ENCODE peak calls at places on chromosomes 11 and 22, in eight cellular contexts. N, D, G, U, V, W, R and O are unnamed samples.

GRCh38 chr11:9047986-9048522 is 43.3 kb downstream of the SCUBE2 start:
- DNase-seq in N (peak; percentile 31), D (no peak), G (no peak), U (no peak), V (no peak), W (no peak), R (peak; percentile 75), O (no peak)

GRCh38 chr22:48744967-48745841 is 1082.5 kb downstream of the BRD1 start:
- DNase-seq in N (no peak), D (no peak), G (no peak), U (no peak), V (no peak), W (no peak), R (no peak), O (peak; percentile 24)

GRCh38 chr11:68159161-68159560 is 38.0 kb upstream of the CHKA start:
- DNase-seq in N (peak; percentile 68), D (no peak), G (no peak), U (no peak), V (no peak), W (no peak), R (no peak), O (no peak)

GRCh38 chr11:116778556-116778955 is 5.8 kb upstream of the BUD13 start:
- DNase-seq in N (no peak), D (no peak), G (no peak), U (no peak), V (no peak), W (no peak), R (no peak), O (no peak)

GRCh38 chr11:96317985-96318384 is 25.0 kb downstream of the MAML2 start:
- DNase-seq in N (no peak), D (no peak), G (no peak), U (no peak), V (no peak), W (no peak), R (no peak), O (no peak)

GRCh38 chr11:6259638-6260019 is at the start of gene CCKBR:
- DNase-seq in N (peak; percentile 80), D (peak; percentile 33), G (no peak), U (no peak), V (peak; percentile 15), W (no peak), R (no peak), O (peak; percentile 51)

GRCh38 chr11:32529994-32530588 is 53.5 kb upstream of the EIF3M start:
- DNase-seq in N (no peak), D (no peak), G (no peak), U (no peak), V (no peak), W (no peak), R (no peak), O (no peak)

GRCh38 chr22:26884921-26885320 is 227.5 kb downstream of the MIAT start:
- DNase-seq in N (no peak), D (no peak), G (no peak), U (no peak), V (no peak), W (no peak), R (no peak), O (no peak)

GRCh38 chr22:39242389-39242808 is 2.4 kb downstream of the PDGFB start:
- DNase-seq in N (peak; percentile 72), D (no peak), G (no peak), U (no peak), V (no peak), W (no peak), R (no peak), O (peak; percentile 27)

GRCh38 chr11:108669711-108670110 is 4.8 kb downstream of the DDX10 start:
- DNase-seq in N (no peak), D (no peak), G (no peak), U (no peak), V (no peak), W (no peak), R (no peak), O (no peak)

GRCh38 chr11:82631722-82632630 is 101.7 kb downstream of the FAM181B start:
- DNase-seq in N (no peak), D (no peak), G (no peak), U (peak; percentile 26), V (no peak), W (no peak), R (no peak), O (no peak)

GRCh38 chr11:70743941-70744351 is 345.6 kb downstream of the CTTN start:
- DNase-seq in N (no peak), D (no peak), G (no peak), U (no peak), V (no peak), W (no peak), R (no peak), O (no peak)

GRCh38 chr11:19934828-19935259 is 222.2 kb downstream of the NAV2 start:
- DNase-seq in N (no peak), D (no peak), G (no peak), U (no peak), V (no peak), W (no peak), R (peak; percentile 68), O (no peak)

GRCh38 chr11:120492486-120492885 is 19.1 kb upstream of the GRIK4 start:
- DNase-seq in N (no peak), D (no peak), G (no peak), U (no peak), V (no peak), W (no peak), R (no peak), O (no peak)

DNA sequence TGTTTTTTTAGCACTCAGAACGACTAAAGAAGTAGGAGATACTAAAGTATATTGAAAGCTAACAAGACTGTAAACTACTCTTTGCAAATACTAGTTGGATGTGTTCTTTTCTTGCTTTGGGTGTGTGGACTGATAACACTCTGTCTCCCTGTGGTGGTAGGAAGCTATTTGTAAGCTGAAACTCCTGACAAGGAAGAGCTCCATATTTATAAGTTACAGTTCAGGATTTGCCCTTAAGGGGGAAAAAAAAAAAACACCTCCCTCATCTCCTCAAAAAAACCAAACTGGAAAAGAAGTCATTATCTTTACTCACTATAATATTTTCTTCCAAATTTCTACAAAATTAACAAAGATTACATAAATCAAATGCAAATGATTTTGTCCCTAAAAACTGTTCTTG is 94.9 kb downstream of the LARGE2 start:
- DNase-seq in N (no peak), D (no peak), G (no peak), U (no peak), V (no peak), W (no peak), R (no peak), O (no peak)
- H3K4me1 ChIP-seq in N (peaks cover 10% of the 10 kb centered on the region), D (peaks cover 7% of the 10 kb centered on the region), G (no peaks in the 10 kb centered on the region), U (peaks cover 3% of the 10 kb centered on the region), V (no peaks in the 10 kb centered on the region), W (no peaks in the 10 kb centered on the region), R (no peaks in the 10 kb centered on the region), O (no peaks in the 10 kb centered on the region)

DNA sequence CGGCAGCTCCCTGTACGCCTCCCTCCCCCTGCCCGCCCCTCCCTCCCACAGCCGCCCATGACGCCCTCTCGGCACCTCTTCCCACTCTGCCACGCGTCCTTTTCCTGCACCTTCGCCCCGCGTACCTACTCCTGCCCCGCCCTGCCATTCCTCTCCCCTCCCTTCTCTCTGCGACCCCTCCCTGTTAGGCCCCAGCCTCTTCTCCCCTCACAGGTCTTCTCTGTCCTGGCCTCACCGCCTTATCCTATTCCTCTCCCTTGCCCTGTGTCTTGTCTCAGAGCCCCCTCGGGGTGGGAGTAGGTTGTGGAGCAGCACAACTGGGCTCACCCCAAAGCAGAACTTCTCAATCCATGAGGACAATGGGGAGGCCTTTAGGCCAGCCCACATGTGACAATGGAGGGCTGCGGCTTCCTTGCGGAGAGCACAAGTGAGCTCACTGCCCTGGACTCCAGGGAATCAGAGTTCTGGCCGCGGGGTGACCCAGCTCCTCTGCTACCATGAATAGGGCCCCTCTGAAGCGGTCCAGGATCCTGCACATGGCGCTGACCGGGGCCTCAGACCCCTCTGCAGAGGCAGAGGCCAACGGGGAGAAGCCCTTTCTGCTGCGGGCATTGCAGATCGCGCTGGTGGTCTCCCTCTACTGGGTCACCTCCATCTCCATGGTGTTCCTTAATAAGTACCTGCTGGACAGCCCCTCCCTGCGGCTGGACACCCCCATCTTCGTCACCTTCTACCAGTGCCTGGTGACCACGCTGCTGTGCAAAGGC is 539 bp downstream of the SLC35C1 start:
- DNase-seq in N (peak; percentile 70), D (peak; percentile 26), G (no peak), U (peak; percentile 27), V (no peak), W (no peak), R (peak; percentile 70), O (no peak)
- H3K4me1 ChIP-seq in N (no peaks in the 10 kb centered on the region), D (peaks cover 9% of the 10 kb centered on the region), G (peaks cover 27% of the 10 kb centered on the region), U (peaks cover 26% of the 10 kb centered on the region), V (peaks cover 29% of the 10 kb centered on the region), W (peaks cover 18% of the 10 kb centered on the region), R (peaks cover 37% of the 10 kb centered on the region), O (peaks cover 37% of the 10 kb centered on the region)

GRCh38 chr11:69497221-69497787 is 15.8 kb downstream of the LINC01488 start:
- DNase-seq in N (peak; percentile 82), D (peak; percentile 10), G (no peak), U (peak; percentile 90), V (no peak), W (peak; percentile 56), R (peak; percentile 97), O (no peak)
- H3K4me1 ChIP-seq in N (peaks cover 4% of the 10 kb centered on the region), D (no peaks in the 10 kb centered on the region), G (no peaks in the 10 kb centered on the region), U (peaks cover 14% of the 10 kb centered on the region), V (no peaks in the 10 kb centered on the region), W (peaks cover 12% of the 10 kb centered on the region), R (peaks cover 13% of the 10 kb centered on the region), O (no peaks in the 10 kb centered on the region)

GRCh38 chr22:37232140-37232998 is 11.7 kb downstream of the RAC2 start:
- DNase-seq in N (no peak), D (no peak), G (no peak), U (no peak), V (no peak), W (no peak), R (no peak), O (no peak)
- H3K4me1 ChIP-seq in N (no peaks in the 10 kb centered on the region), D (no peaks in the 10 kb centered on the region), G (peaks cover 97% of the 10 kb centered on the region), U (peaks cover 33% of the 10 kb centered on the region), V (peaks cover 93% of the 10 kb centered on the region), W (peaks cover 24% of the 10 kb centered on the region), R (peaks cover 23% of the 10 kb centered on the region), O (peaks cover 99% of the 10 kb centered on the region)

DNA sequence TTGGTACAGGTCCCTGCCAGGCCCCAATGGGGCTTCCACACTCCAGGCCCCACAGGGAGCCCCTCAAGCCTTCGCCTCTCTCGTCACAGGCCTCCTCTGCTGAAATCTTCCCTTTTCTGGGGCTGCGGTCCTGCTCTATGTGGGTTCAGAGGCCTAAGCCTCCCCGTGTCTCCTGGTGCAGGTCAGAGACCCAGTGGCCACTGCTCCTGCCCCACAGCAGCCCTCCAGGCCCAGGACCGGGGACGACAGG is 5.9 kb upstream of the IFITM3 start:
- DNase-seq in N (no peak), D (no peak), G (no peak), U (no peak), V (no peak), W (no peak), R (no peak), O (no peak)
- H3K4me1 ChIP-seq in N (peaks cover 10% of the 10 kb centered on the region), D (no peaks in the 10 kb centered on the region), G (peaks cover 35% of the 10 kb centered on the region), U (no peaks in the 10 kb centered on the region), V (peaks cover 37% of the 10 kb centered on the region), W (no peaks in the 10 kb centered on the region), R (peaks cover 35% of the 10 kb centered on the region), O (peaks cover 56% of the 10 kb centered on the region)